ENCODE peak calls at places on chromosomes 12 and 14, in five cellular contexts. One of them, this sample, is unnamed.

GRCh38 chr12:106046947-106047346 is 91.8 kb downstream of the NUAK1 start:
- DNase-seq in NCI-H345: no peak
- DNase-seq in brain microvascular endothelial cell: no peak
- DNase-seq in iris pigment epithelial cell: no peak
- DNase-seq in NCI-H82: no peak
- DNase-seq in this sample: no peak

GRCh38 chr12:89777685-89778379 is 69.2 kb upstream of the ATP2B1 start:
- DNase-seq in iris pigment epithelial cell: no peak
- DNase-seq in NCI-H82: no peak
- DNase-seq in brain microvascular endothelial cell: no peak
- DNase-seq in NCI-H345: no peak
- DNase-seq in this sample: peak

GRCh38 chr12:127941332-127941731 is 325.6 kb upstream of the TMEM132C start:
- DNase-seq in iris pigment epithelial cell: peak
- DNase-seq in brain microvascular endothelial cell: no peak
- DNase-seq in NCI-H345: no peak
- DNase-seq in NCI-H82: no peak
- DNase-seq in this sample: no peak

GRCh38 chr12:123388218-123388947 is 4.5 kb downstream of the KMT5A start:
- DNase-seq in iris pigment epithelial cell: peak
- DNase-seq in NCI-H345: peak
- DNase-seq in NCI-H82: peak
- DNase-seq in brain microvascular endothelial cell: peak
- DNase-seq in this sample: peak

GRCh38 chr14:76205708-76206107 is 54.0 kb downstream of the GPATCH2L start:
- DNase-seq in NCI-H345: no peak
- DNase-seq in iris pigment epithelial cell: no peak
- DNase-seq in NCI-H82: no peak
- DNase-seq in brain microvascular endothelial cell: no peak
- DNase-seq in this sample: no peak

GRCh38 chr12:110585231-110585799 is 2.2 kb upstream of the PPTC7 start:
- DNase-seq in NCI-H82: no peak
- DNase-seq in iris pigment epithelial cell: peak
- DNase-seq in NCI-H345: no peak
- DNase-seq in brain microvascular endothelial cell: no peak
- DNase-seq in this sample: peak

GRCh38 chr12:101051901-101052550 is 158.0 kb downstream of the SLC5A8 start:
- DNase-seq in NCI-H345: no peak
- DNase-seq in NCI-H82: no peak
- DNase-seq in brain microvascular endothelial cell: peak
- DNase-seq in iris pigment epithelial cell: peak
- DNase-seq in this sample: no peak

GRCh38 chr12:49296034-49296835 is 1.3 kb downstream of the PRPH start:
- DNase-seq in iris pigment epithelial cell: no peak
- DNase-seq in NCI-H82: peak
- DNase-seq in NCI-H345: peak
- DNase-seq in brain microvascular endothelial cell: no peak
- DNase-seq in this sample: peak

GRCh38 chr14:52235434-52235833 is 32.1 kb upstream of the PTGDR start:
- DNase-seq in iris pigment epithelial cell: no peak
- DNase-seq in brain microvascular endothelial cell: no peak
- DNase-seq in NCI-H345: no peak
- DNase-seq in NCI-H82: no peak
- DNase-seq in this sample: peak

GRCh38 chr14:74505831-74506230 is 12.3 kb downstream of the ISCA2 start:
- DNase-seq in iris pigment epithelial cell: no peak
- DNase-seq in brain microvascular endothelial cell: no peak
- DNase-seq in NCI-H82: no peak
- DNase-seq in NCI-H345: no peak
- DNase-seq in this sample: no peak

GRCh38 chr12:9133243-9133938 is 17.7 kb upstream of the A2M start:
- DNase-seq in brain microvascular endothelial cell: no peak
- DNase-seq in NCI-H82: no peak
- DNase-seq in NCI-H345: no peak
- DNase-seq in iris pigment epithelial cell: peak
- DNase-seq in this sample: no peak

GRCh38 chr12:130873106-130873795 is 1.4 kb downstream of the RAN start:
- DNase-seq in NCI-H82: no peak
- DNase-seq in iris pigment epithelial cell: no peak
- DNase-seq in NCI-H345: no peak
- DNase-seq in brain microvascular endothelial cell: no peak
- DNase-seq in this sample: no peak